ENCODE peak calls at places on chromosomes 16 and 17, in ten cellular contexts. I is A549, S is right atrium auricular region, J is GM23248, G is psoas muscle, L is uterus, A is IMR-90, C is hepatocyte, U is AG04450, Y is thoracic aorta. V is an unnamed sample.

GRCh38 chr16:31064882-31065461 is 9.1 kb downstream of the ZNF668 start:
- DNase-seq in I (peak; percentile 74), S (peak; percentile 88), J (peak; percentile 99), G (peak; percentile 84), L (peak; percentile 65), A (peak; percentile 97), C (peak; percentile 62), U (peak; percentile 89), Y (no peak), V (peak; percentile 99)

GRCh38 chr17:67244621-67245072 is 349 bp downstream of the HELZ start:
- DNase-seq in I (no peak), S (no peak), J (no peak), G (peak; percentile 57), L (no peak), A (no peak), C (peak; percentile 46), U (no peak), Y (no peak), V (no peak)

GRCh38 chr17:48626202-48626469 is at the start of gene HOXB9:
- DNase-seq in I (no peak), S (no peak), J (no peak), G (no peak), L (no peak), A (peak; percentile 12), C (no peak), U (no peak), Y (no peak), V (no peak)

GRCh38 chr17:69478916-69479315 is 64.4 kb downstream of the MAP2K6 start:
- DNase-seq in I (no peak), S (no peak), J (no peak), G (no peak), L (no peak), A (no peak), C (no peak), U (no peak), Y (no peak), V (no peak)

GRCh38 chr17:55418369-55419268 is 3.0 kb downstream of the MMD start:
- DNase-seq in I (no peak), S (no peak), J (no peak), G (no peak), L (no peak), A (no peak), C (no peak), U (no peak), Y (no peak), V (no peak)

GRCh38 chr17:19712436-19713004 is 3.9 kb downstream of the SLC47A2 start:
- DNase-seq in I (no peak), S (no peak), J (no peak), G (no peak), L (no peak), A (no peak), C (no peak), U (no peak), Y (no peak), V (no peak)

GRCh38 chr17:82281502-82282238 is 8.2 kb upstream of the CSNK1D start:
- DNase-seq in I (peak; percentile 54), S (no peak), J (peak; percentile 56), G (peak; percentile 30), L (no peak), A (peak; percentile 33), C (no peak), U (no peak), Y (no peak), V (no peak)

GRCh38 chr17:4194796-4195195 is 51.8 kb downstream of the CYB5D2 start:
- DNase-seq in I (no peak), S (no peak), J (no peak), G (no peak), L (no peak), A (no peak), C (no peak), U (no peak), Y (no peak), V (no peak)

GRCh38 chr16:77402118-77402517 is 32.7 kb downstream of the ADAMTS18 start:
- DNase-seq in I (no peak), S (no peak), J (no peak), G (no peak), L (peak; percentile 19), A (no peak), C (no peak), U (no peak), Y (no peak), V (no peak)

GRCh38 chr16:77399546-77399945 is 35.3 kb downstream of the ADAMTS18 start:
- DNase-seq in I (no peak), S (no peak), J (no peak), G (no peak), L (no peak), A (no peak), C (no peak), U (no peak), Y (no peak), V (no peak)

GRCh38 chr16:77404823-77405222 is 30.0 kb downstream of the ADAMTS18 start:
- DNase-seq in I (no peak), S (no peak), J (no peak), G (no peak), L (no peak), A (no peak), C (no peak), U (no peak), Y (no peak), V (no peak)

GRCh38 chr16:77403732-77404131 is 31.1 kb downstream of the ADAMTS18 start:
- DNase-seq in I (no peak), S (no peak), J (no peak), G (no peak), L (no peak), A (no peak), C (no peak), U (no peak), Y (no peak), V (no peak)

GRCh38 chr16:77402672-77403071 is 32.2 kb downstream of the ADAMTS18 start:
- DNase-seq in I (no peak), S (no peak), J (no peak), G (no peak), L (no peak), A (no peak), C (no peak), U (no peak), Y (no peak), V (no peak)
- H3K27ac ChIP-seq in I (no peak overlapping the region), S (peak overlapping the region; percentile 21), J (no peak overlapping the region), G (no peak overlapping the region), L (no peak overlapping the region), A (no peak overlapping the region), C (no peak overlapping the region), U (no peak overlapping the region), Y (no peak overlapping the region), V (no peak overlapping the region)

GRCh38 chr17:47099987-47100711 is 88.9 kb downstream of the CDC27 start:
- DNase-seq in I (peak; percentile 93), S (peak; percentile 94), J (peak; percentile 92), G (peak; percentile 96), L (peak; percentile 94), A (peak; percentile 84), C (peak; percentile 89), U (peak; percentile 56), Y (peak; percentile 75), V (peak; percentile 92)

GRCh38 chr17:47099451-47099986 is 89.6 kb downstream of the CDC27 start:
- DNase-seq in I (no peak), S (no peak), J (no peak), G (no peak), L (no peak), A (no peak), C (no peak), U (no peak), Y (no peak), V (peak; percentile 15)

GRCh38 chr17:47095268-47095667 is 93.8 kb downstream of the CDC27 start:
- DNase-seq in I (no peak), S (no peak), J (peak; percentile 22), G (no peak), L (no peak), A (no peak), C (no peak), U (no peak), Y (no peak), V (no peak)

DNA sequence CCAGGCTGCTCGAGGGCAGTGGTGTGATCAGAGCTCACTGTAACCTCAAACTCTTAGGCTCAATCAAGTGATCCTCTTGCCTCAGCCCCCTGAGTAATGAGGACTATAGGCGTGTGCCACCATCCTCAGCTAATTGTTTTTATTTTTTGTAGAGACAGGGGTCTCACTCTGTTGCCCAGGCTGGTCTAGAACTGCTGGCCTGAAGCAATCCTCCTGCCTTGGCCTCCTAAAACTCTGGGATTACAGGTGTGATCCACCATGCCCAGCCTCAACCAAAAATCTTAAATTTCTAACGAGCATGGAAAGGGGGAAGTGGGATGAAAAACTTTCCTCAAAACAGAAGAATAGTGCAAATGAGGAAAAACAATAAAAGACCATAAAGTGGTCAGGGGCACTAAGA is 92.8 kb downstream of the CDC27 start:
- DNase-seq in I (no peak), S (no peak), J (no peak), G (no peak), L (no peak), A (no peak), C (no peak), U (no peak), Y (no peak), V (no peak)
- H3K27ac ChIP-seq in I (no peak overlapping the region), S (no peak overlapping the region), J (no peak overlapping the region), G (no peak overlapping the region), L (no peak overlapping the region), A (no peak overlapping the region), C (no peak overlapping the region), U (no peak overlapping the region), Y (no peak overlapping the region), V (no peak overlapping the region)

GRCh38 chr16:4329354-4329775 is 13.5 kb downstream of the GLIS2 start:
- DNase-seq in I (no peak), S (no peak), J (no peak), G (no peak), L (no peak), A (no peak), C (no peak), U (no peak), Y (no peak), V (no peak)

GRCh38 chr16:4328580-4329353 is 12.9 kb downstream of the GLIS2 start:
- DNase-seq in I (no peak), S (no peak), J (no peak), G (no peak), L (peak; percentile 54), A (peak; percentile 36), C (no peak), U (no peak), Y (no peak), V (no peak)

GRCh38 chr16:4330277-4330882 is 14.5 kb downstream of the GLIS2 start:
- DNase-seq in I (peak; percentile 72), S (peak; percentile 88), J (peak; percentile 81), G (peak; percentile 93), L (peak; percentile 81), A (peak; percentile 63), C (peak; percentile 87), U (no peak), Y (no peak), V (peak; percentile 71)

GRCh38 chr16:4327386-4327781 is 11.5 kb downstream of the GLIS2 start:
- DNase-seq in I (no peak), S (no peak), J (no peak), G (no peak), L (no peak), A (no peak), C (no peak), U (no peak), Y (no peak), V (no peak)

GRCh38 chr16:4327782-4328579 is 12.1 kb downstream of the GLIS2 start:
- DNase-seq in I (no peak), S (peak; percentile 89), J (peak; percentile 92), G (peak; percentile 88), L (peak; percentile 83), A (peak; percentile 69), C (peak; percentile 93), U (no peak), Y (no peak), V (peak; percentile 41)
- H3K27ac ChIP-seq in I (peak overlapping the region; percentile 60), S (peak overlapping the region; percentile 84), J (peak overlapping the region; percentile 27), G (peak overlapping the region; percentile 64), L (peak overlapping the region; percentile 76), A (peak overlapping the region; percentile 67), C (peak overlapping the region; percentile 89), U (peak overlapping the region; percentile 70), Y (peak overlapping the region; percentile 52), V (no peak overlapping the region)

DNA sequence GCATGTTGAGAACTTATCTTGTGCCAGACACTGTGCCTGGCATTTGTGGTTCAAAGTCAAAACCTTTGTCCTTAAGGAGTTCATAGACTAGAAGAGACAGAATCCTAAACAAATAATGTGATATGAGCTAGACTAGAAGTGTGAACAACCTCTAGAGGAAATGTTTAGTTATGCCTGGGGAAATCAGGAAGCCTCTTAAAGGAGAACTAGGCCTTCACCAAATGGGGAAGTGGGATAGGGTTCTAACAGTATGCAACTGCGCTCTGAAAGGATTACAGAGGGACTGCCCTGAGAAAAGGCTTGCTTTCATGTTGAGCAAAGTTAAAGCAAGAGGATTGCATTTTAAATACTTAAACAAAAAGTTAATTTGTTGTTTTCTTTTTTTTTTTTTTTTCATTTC is 4.9 kb downstream of the RUNDC1 start:
- DNase-seq in I (no peak), S (no peak), J (no peak), G (no peak), L (no peak), A (no peak), C (no peak), U (no peak), Y (no peak), V (no peak)
- H3K27ac ChIP-seq in I (no peak overlapping the region), S (no peak overlapping the region), J (no peak overlapping the region), G (peak overlapping the region; percentile 30), L (no peak overlapping the region), A (no peak overlapping the region), C (no peak overlapping the region), U (no peak overlapping the region), Y (no peak overlapping the region), V (no peak overlapping the region)

V was measured in SJCRH30.